ENCODE peak calls at places on chromosome 22, in five cellular contexts. Y is transverse colon, V is suprapubic skin, I is sigmoid colon, A is GM12878. E is an unnamed sample.
A peak's percentile ranks its signal among the peaks of the same experiment; 100 is the strongest.

GRCh38 chr22:48234011-48234410 is 1471.6 kb downstream of the TBC1D22A start:
- DNase-seq in Y (no peak), A (no peak), V (no peak), I (no peak), E (no peak)

GRCh38 chr22:31891366-31892079 is 52.8 kb upstream of the YWHAH start:
- DNase-seq in Y (no peak), A (no peak), I (no peak), V (no peak), E (no peak)

GRCh38 chr22:37932821-37933578 is 20.4 kb downstream of the C22orf23 start:
- DNase-seq in Y (no peak), V (no peak), A (no peak), I (peak; percentile 74), E (no peak)

GRCh38 chr22:29203883-29204282 is 1.8 kb upstream of the EMID1 start:
- DNase-seq in V (no peak), Y (no peak), I (no peak), A (no peak), E (no peak)

GRCh38 chr22:36860821-36861659 is at the start of gene NCF4:
- DNase-seq in Y (peak; percentile 77), I (peak; percentile 87), A (peak; percentile 94), V (no peak), E (peak; percentile 86)

GRCh38 chr22:45991108-45991507 is 14.1 kb upstream of the WNT7B start:
- DNase-seq in I (no peak), V (no peak), Y (no peak), A (no peak), E (no peak)

GRCh38 chr22:38403806-38404205 is 51.2 kb downstream of the KCNJ4 start:
- DNase-seq in Y (no peak), V (no peak), A (no peak), I (no peak), E (no peak)

GRCh38 chr22:27386186-27386585 is 415.4 kb downstream of the MN1 start:
- DNase-seq in V (peak; percentile 47), Y (no peak), I (no peak), A (no peak), E (no peak)

GRCh38 chr22:26430600-26430999 is 1.5 kb downstream of the ASPHD2 start:
- DNase-seq in V (no peak), Y (no peak), I (no peak), A (no peak), E (no peak)

GRCh38 chr22:35183917-35184316 is 73.4 kb upstream of the HMGXB4 start:
- DNase-seq in V (no peak), I (no peak), A (no peak), Y (no peak), E (no peak)

GRCh38 chr22:24744638-24745037 is 29.9 kb downstream of the PIWIL3 start:
- DNase-seq in A (no peak), I (no peak), Y (no peak), V (no peak), E (no peak)

GRCh38 chr22:40215266-40215665 is 37.5 kb downstream of the TNRC6B start:
- DNase-seq in Y (no peak), I (no peak), A (no peak), V (no peak), E (peak; percentile 75)

GRCh38 chr22:18059991-18060390 is 17.8 kb upstream of the PEX26 start:
- DNase-seq in I (no peak), Y (no peak), A (no peak), V (no peak), E (no peak)

GRCh38 chr22:32932176-32932575 is 126.0 kb downstream of the SYN3 start:
- DNase-seq in I (no peak), V (no peak), A (no peak), Y (no peak), E (no peak)

GRCh38 chr22:28936200-28936599 is 52.8 kb downstream of the ZNRF3 start:
- DNase-seq in A (no peak), Y (no peak), V (no peak), I (no peak), E (no peak)

GRCh38 chr22:30370681-30371080 is 13.9 kb downstream of the CCDC157 start:
- DNase-seq in Y (no peak), A (no peak), V (no peak), I (no peak), E (no peak)

GRCh38 chr22:38735465-38736256 is 20.1 kb downstream of the SUN2 start:
- DNase-seq in V (no peak), A (no peak), I (no peak), Y (no peak), E (no peak)

GRCh38 chr22:38733329-38734202 is 22.2 kb downstream of the SUN2 start:
- DNase-seq in A (no peak), I (peak; percentile 96), V (no peak), Y (peak; percentile 70), E (no peak)

GRCh38 chr22:40322818-40323447 is 23.4 kb upstream of the ADSL start:
- DNase-seq in A (no peak), I (no peak), V (no peak), Y (no peak), E (no peak)

GRCh38 chr22:20509344-20510047 is 2.1 kb downstream of the MED15 start:
- DNase-seq in I (peak; percentile 89), V (peak; percentile 83), A (no peak), Y (peak; percentile 79), E (no peak)

GRCh38 chr22:28909375-28909774 is 26.0 kb downstream of the ZNRF3 start:
- DNase-seq in A (peak; percentile 57), Y (no peak), I (no peak), V (no peak), E (no peak)

GRCh38 chr22:39349967-39350802 is at the start of gene SYNGR1:
- DNase-seq in V (no peak), A (no peak), I (no peak), Y (no peak), E (no peak)

GRCh38 chr22:31040542-31041398 is 40.3 kb upstream of the SMTN start:
- DNase-seq in V (no peak), Y (no peak), I (peak; percentile 67), A (no peak), E (no peak)

GRCh38 chr22:44730034-44730433 is 22.3 kb upstream of the ARHGAP8 start:
- DNase-seq in I (no peak), A (no peak), V (no peak), Y (no peak), E (no peak)
- H3K4me3 ChIP-seq in I (peak overlapping the region; percentile 32), A (no peak overlapping the region), V (no peak overlapping the region), Y (no peak overlapping the region), E (no peak overlapping the region)

DNA sequence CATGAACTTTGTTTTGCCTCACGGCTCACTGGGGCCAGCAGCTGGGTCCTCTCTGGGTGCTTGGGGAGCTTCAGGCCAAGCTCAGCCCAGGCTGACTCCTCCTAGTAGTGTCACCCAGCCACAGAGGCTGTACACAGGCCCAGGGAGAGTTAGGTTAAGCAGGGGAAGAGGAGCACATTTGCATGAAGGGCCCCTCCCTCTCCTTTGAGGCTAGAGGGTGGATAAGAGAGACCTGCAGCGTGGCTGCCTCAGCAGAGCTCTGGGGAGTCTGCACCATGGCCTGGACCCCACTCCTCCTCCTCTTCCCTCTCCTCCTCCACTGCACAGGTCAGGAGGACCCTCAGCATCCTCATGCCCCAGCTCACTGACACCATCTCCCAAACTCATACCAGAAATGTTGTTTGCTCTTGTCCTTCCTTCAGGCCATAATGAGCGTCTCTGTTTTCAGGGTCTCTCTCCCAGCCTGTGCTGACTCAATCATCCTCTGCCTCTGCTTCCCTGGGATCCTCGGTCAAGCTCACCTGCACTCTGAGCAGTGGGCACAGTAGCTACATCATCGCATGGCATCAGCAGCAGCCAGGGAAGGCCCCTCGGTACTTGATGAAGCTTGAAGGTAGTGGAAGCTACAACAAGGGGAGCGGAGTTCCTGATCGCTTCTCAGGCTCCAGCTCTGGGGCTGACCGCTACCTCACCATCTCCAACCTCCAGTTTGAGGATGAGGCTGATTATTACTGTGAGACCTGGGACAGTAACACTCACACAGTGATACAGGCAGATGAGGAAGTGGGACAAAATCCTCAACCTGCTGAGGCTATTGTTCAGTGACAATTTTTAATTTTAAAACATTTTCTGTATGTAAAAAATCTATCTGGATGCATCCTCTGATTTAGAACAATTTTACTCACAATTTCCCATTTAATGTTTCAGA is 82.4 kb upstream of the VPREB1 start:
- DNase-seq in A (peak; percentile 42), Y (peak; percentile 65), V (no peak), I (no peak), E (no peak)
- H3K27me3 ChIP-seq in A (no peaks in the 10 kb centered on the region), Y (peaks cover 3% of the 10 kb centered on the region), V (peaks cover 36% of the 10 kb centered on the region), I (peaks cover 13% of the 10 kb centered on the region), E (no peaks in the 10 kb centered on the region)

DNA sequence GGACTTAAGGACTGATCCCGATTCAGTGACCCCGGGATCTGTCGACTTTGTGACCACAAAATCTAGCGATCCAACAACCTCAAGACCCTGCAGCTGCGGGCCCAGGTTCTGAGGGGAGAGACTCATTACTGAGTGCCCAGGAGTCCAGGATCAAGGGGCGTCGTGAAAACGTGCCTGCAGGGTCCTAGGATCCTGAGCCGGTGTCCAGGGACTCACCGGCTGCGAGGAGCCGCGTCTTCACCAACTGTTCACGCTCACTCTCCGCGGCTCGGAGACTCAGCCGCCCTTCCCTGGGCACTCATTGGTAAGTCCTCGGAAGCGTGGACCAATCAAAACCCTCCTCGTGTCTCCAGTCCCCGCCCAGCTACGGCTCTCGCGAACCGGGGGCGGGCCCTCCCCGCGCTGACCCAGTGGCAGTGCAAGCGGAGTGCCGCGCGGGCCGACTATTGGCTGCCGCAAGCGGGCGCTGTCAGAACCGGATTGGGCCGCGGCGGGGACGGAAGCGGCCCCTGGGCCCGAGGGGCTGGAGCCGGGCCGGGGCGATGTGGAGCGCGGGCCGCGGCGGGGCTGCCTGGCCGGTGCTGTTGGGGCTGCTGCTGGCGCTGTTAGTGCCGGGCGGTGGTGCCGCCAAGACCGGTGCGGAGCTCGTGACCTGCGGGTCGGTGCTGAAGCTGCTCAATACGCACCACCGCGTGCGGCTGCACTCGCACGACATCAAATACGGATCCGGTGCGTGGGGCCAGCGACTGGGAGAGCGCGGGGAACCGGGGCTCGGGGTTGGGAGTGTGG is at the start of gene SDF2L1:
- DNase-seq in V (peak; percentile 99), A (peak; percentile 88), Y (peak; percentile 99), I (peak; percentile 99), E (peak; percentile 99)
- TF ChIP-seq EP300 in V (no peak), A (no peak), Y (no peak), I (no peak), E (no peak)

GRCh38 chr22:49672013-49672516 is 155.6 kb downstream of the BRD1 start:
- DNase-seq in Y (no peak), I (no peak), V (peak; percentile 47), A (no peak), E (no peak)
- H3K4me3 ChIP-seq in Y (no peak overlapping the region), I (no peak overlapping the region), V (no peak overlapping the region), A (no peak overlapping the region), E (no peak overlapping the region)

DNA sequence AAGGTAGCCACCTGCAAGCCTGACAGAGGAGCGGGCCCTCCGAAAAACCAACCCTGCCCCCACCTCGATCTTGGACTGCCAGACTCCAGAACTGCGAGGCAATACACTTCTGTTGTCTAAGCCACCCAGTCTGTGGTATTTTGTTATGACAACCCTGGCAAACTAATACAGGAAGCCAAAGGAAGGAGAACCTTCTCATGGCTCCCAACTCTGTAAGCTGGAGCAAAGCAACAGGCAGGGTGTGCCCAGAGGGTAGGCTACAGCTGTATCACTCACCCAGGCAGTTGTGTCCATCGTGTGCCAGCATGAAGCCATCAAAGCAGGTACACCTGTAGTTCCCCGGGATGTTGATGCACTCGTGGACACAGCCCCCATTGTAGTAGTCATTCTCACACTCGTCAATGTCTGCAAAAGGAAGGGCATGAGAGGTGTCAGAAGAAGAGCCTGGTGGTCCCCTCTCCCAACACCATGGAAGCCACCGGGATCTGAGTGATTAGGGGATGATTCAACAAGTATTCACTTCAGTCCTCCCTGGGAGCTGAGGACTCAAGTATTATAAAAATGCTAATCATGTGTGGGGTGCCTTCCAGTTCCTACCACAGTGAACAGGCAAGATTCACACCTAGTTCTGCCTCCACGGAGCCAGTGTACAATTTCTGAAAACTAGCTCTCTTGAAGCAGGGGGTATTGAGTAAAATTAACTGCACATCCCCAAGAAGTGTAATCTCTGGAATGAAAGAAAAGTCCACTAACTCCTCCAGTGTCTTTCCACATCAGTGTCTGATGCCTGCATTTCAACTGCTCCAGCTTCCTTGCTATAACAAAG is 23.3 kb downstream of the SCUBE1 start:
- DNase-seq in I (no peak), V (no peak), A (no peak), Y (no peak), E (no peak)
- H3K27me3 ChIP-seq in I (no peaks in the 10 kb centered on the region), V (peaks cover 19% of the 10 kb centered on the region), A (no peaks in the 10 kb centered on the region), Y (no peaks in the 10 kb centered on the region), E (no peaks in the 10 kb centered on the region)